ENCODE peak calls at places on chromosomes 6 and 20, in four cellular contexts. One of them, this sample, is unnamed.

GRCh38 chr6:17863971-17864754 is 123.3 kb downstream of the KIF13A start:
- DNase-seq in IMR-90: peak
- DNase-seq in cardiac muscle cell: no peak
- DNase-seq in fibroblast of lung: peak
- DNase-seq in this sample: peak

GRCh38 chr6:63224179-63224578 is 12.9 kb downstream of the FKBP1C start:
- DNase-seq in fibroblast of lung: no peak
- DNase-seq in IMR-90: no peak
- DNase-seq in cardiac muscle cell: no peak
- DNase-seq in this sample: no peak

GRCh38 chr6:50147371-50147770 is 97.6 kb upstream of the DEFB112 start:
- DNase-seq in cardiac muscle cell: no peak
- DNase-seq in IMR-90: peak
- DNase-seq in fibroblast of lung: peak
- DNase-seq in this sample: no peak

GRCh38 chr6:158654498-158654897 is 4.6 kb downstream of the SYTL3 start:
- DNase-seq in cardiac muscle cell: peak
- DNase-seq in IMR-90: peak
- DNase-seq in fibroblast of lung: peak
- DNase-seq in this sample: peak

GRCh38 chr20:48102076-48102787 is 317.0 kb upstream of the SULF2 start:
- DNase-seq in IMR-90: no peak
- DNase-seq in fibroblast of lung: no peak
- DNase-seq in cardiac muscle cell: no peak
- DNase-seq in this sample: no peak

GRCh38 chr6:109963598-109964170 is 14.4 kb upstream of the GPR6 start:
- DNase-seq in fibroblast of lung: no peak
- DNase-seq in IMR-90: no peak
- DNase-seq in cardiac muscle cell: no peak
- DNase-seq in this sample: no peak

GRCh38 chr6:104705095-104705707 is 154.5 kb downstream of the HACE1 start:
- DNase-seq in fibroblast of lung: peak
- DNase-seq in IMR-90: peak
- DNase-seq in cardiac muscle cell: peak
- DNase-seq in this sample: peak

GRCh38 chr6:140487586-140487985 is 1113.1 kb upstream of the CITED2 start:
- DNase-seq in IMR-90: no peak
- DNase-seq in cardiac muscle cell: no peak
- DNase-seq in fibroblast of lung: peak
- DNase-seq in this sample: no peak

GRCh38 chr6:38192011-38192410 is 372.5 kb downstream of the ZFAND3 start:
- DNase-seq in IMR-90: no peak
- DNase-seq in fibroblast of lung: no peak
- DNase-seq in cardiac muscle cell: no peak
- DNase-seq in this sample: no peak

GRCh38 chr20:64113796-64114355 is 6.5 kb upstream of the NPBWR2 start:
- DNase-seq in cardiac muscle cell: no peak
- DNase-seq in fibroblast of lung: no peak
- DNase-seq in IMR-90: no peak
- DNase-seq in this sample: no peak

GRCh38 chr6:133995296-133995695 is 42.3 kb downstream of the TBPL1 start:
- DNase-seq in fibroblast of lung: no peak
- DNase-seq in IMR-90: peak
- DNase-seq in cardiac muscle cell: no peak
- DNase-seq in this sample: no peak

GRCh38 chr20:48523191-48523757 is 304.5 kb downstream of the PREX1 start:
- DNase-seq in fibroblast of lung: peak
- DNase-seq in cardiac muscle cell: peak
- DNase-seq in IMR-90: peak
- DNase-seq in this sample: peak

GRCh38 chr6:41700577-41701347 is 34.6 kb downstream of the TFEB start:
- DNase-seq in fibroblast of lung: no peak
- DNase-seq in cardiac muscle cell: no peak
- DNase-seq in IMR-90: no peak
- DNase-seq in this sample: peak

GRCh38 chr20:36687850-36688249 is 41.9 kb upstream of the SLA2 start:
- DNase-seq in fibroblast of lung: no peak
- DNase-seq in IMR-90: no peak
- DNase-seq in cardiac muscle cell: no peak
- DNase-seq in this sample: no peak

DNA sequence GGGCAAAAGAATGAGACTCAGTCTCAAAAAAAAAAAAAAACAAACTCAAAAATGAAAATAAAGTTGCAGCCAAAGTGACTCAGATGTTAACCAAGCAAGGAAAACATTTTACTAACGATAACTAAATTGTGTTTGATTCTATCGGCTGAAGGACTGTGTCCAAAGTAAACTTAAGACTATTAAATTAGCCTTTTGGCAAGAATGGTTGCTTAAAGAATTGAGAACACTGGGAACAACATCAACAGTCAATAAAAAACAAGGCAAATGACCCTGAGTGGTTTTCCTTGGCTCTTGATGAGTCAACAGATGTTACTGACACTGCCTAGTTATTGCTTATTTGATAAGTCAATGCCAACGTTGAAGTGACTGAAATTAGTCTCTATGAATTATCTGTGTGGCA is 36.7 kb downstream of the POU3F2 start:
- DNase-seq in cardiac muscle cell: peak
- DNase-seq in fibroblast of lung: peak
- DNase-seq in IMR-90: no peak
- DNase-seq in this sample: peak
- H3K4me3 ChIP-seq in cardiac muscle cell: no peak
- H3K4me3 ChIP-seq in fibroblast of lung: no peak
- H3K4me3 ChIP-seq in IMR-90: no peak
- H3K4me3 ChIP-seq in this sample: no peak

DNA sequence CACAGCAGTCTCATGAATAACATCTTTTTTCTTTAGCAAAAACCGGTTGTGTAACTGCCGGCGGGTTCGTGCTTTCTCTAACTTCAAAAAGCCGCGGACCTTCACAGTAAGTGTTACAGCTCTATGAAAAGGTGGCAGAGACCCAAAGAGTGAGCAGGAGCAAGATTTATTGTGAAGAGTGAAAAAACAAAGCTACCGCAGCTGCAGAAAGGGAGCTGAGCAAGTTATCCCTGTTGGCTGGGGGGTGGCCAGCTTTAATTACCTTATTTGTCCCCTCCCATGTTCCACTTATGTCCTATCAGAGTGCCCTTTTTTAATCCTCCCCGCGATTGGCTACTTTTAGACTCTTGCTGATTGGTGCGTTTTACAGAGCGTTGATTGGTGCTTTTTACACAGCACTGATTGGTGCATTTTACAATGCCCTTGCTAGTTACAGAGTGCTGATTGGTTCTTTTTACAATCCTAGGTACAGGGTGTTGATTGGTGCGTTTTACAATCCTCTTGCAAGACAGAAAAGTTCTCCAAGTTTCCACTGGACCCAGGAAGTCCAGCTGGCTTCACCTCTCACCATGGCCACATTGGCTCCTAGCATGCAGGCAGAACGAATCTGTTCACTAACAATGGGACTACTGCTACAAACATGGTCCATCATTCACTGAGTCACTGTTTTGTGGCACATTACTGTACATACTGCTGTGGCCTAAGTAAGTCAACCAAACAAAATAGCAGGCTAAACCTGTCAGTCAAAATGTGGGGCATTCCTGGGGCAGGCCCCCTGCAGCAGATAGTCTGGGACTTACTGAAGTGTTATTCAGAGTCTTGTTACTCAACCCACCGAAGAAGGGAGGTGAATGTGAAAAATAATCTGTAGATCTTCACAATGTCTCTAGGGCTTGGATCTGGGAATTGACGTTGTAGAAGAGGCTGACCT is 52.8 kb downstream of the MYLIP start:
- DNase-seq in IMR-90: no peak
- DNase-seq in fibroblast of lung: no peak
- DNase-seq in cardiac muscle cell: no peak
- DNase-seq in this sample: peak
- H3K4me3 ChIP-seq in IMR-90: no peak
- H3K4me3 ChIP-seq in fibroblast of lung: no peak
- H3K4me3 ChIP-seq in cardiac muscle cell: no peak
- H3K4me3 ChIP-seq in this sample: no peak

GRCh38 chr6:81996414-81996813 is 243.9 kb upstream of the TENT5A start:
- DNase-seq in cardiac muscle cell: peak
- DNase-seq in fibroblast of lung: peak
- DNase-seq in IMR-90: peak
- DNase-seq in this sample: peak
- H3K4me3 ChIP-seq in cardiac muscle cell: no peak
- H3K4me3 ChIP-seq in fibroblast of lung: no peak
- H3K4me3 ChIP-seq in IMR-90: no peak
- H3K4me3 ChIP-seq in this sample: no peak

DNA sequence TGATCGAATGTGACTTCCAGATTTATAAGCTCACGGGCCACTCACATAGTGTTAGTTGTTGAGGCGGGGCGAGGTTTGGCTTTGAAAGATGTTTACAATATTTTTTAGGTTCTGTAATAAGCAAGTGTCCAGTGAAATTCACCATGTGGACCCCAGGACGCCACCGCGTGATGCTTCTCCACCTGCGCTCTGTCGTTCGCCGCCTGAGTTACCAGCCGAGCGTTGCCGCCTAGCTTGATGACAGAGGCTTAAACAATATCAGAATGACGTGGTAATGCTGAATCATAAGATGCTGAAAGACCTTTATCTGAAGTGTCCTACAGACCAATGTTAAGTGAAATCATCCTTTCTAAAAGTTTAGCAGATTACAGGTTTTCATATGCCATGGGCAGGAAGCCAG is 241.0 kb downstream of the MYLK4 start:
- DNase-seq in fibroblast of lung: peak
- DNase-seq in IMR-90: peak
- DNase-seq in cardiac muscle cell: peak
- DNase-seq in this sample: no peak
- H3K4me3 ChIP-seq in fibroblast of lung: peak
- H3K4me3 ChIP-seq in IMR-90: peak
- H3K4me3 ChIP-seq in cardiac muscle cell: no peak
- H3K4me3 ChIP-seq in this sample: no peak

DNA sequence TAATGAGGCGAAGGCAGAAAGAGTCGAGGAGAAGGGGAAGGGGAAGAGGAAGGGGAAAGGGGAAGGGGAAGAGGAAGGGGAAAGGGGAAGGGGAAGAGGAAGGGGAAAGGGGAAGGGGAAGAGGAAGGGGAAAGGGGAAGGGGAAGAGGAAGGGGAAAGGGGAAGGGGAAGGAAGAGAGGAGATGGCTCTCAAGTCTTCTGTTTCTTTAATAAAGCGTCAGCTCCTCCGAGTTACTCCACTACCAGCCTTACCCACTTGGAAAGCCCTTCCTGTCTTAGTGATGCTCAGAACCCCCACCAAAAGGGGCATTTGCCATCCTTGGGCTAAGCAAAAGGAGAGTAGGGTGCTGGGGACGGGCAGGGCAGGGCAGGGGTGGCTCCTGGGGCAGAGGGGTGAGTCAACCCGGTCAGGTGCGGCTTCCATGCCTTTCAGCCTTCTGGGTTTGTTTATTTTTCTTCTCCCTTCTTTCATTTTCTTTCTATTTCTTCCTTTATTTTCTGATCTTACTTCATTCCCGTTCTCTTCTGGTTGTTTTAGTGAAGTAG is 476 bp upstream of the CLIC5 start:
- DNase-seq in IMR-90: no peak
- DNase-seq in fibroblast of lung: no peak
- DNase-seq in cardiac muscle cell: no peak
- DNase-seq in this sample: no peak
- H3K4me3 ChIP-seq in IMR-90: no peak
- H3K4me3 ChIP-seq in fibroblast of lung: no peak
- H3K4me3 ChIP-seq in cardiac muscle cell: peak
- H3K4me3 ChIP-seq in this sample: no peak

GRCh38 chr6:165665384-165665672 is 2.3 kb upstream of the PDE10A start:
- DNase-seq in IMR-90: no peak
- DNase-seq in fibroblast of lung: no peak
- DNase-seq in cardiac muscle cell: no peak
- DNase-seq in this sample: no peak

GRCh38 chr6:165663283-165663735 is 268 bp upstream of the PDE10A start:
- DNase-seq in cardiac muscle cell: peak
- DNase-seq in fibroblast of lung: peak
- DNase-seq in IMR-90: peak
- DNase-seq in this sample: peak

GRCh38 chr6:165664553-165665383 is 1.7 kb upstream of the PDE10A start:
- DNase-seq in IMR-90: no peak
- DNase-seq in fibroblast of lung: no peak
- DNase-seq in cardiac muscle cell: peak
- DNase-seq in this sample: no peak

GRCh38 chr6:165662671-165663282 is at the start of gene PDE10A:
- DNase-seq in IMR-90: peak
- DNase-seq in cardiac muscle cell: peak
- DNase-seq in fibroblast of lung: peak
- DNase-seq in this sample: peak

GRCh38 chr6:165663736-165664552 is 903 bp upstream of the PDE10A start:
- DNase-seq in fibroblast of lung: no peak
- DNase-seq in cardiac muscle cell: no peak
- DNase-seq in IMR-90: no peak
- DNase-seq in this sample: no peak
- H3K4me3 ChIP-seq in fibroblast of lung: peak
- H3K4me3 ChIP-seq in cardiac muscle cell: peak
- H3K4me3 ChIP-seq in IMR-90: peak
- H3K4me3 ChIP-seq in this sample: peak

GRCh38 chr6:43916091-43916923 is 146.3 kb downstream of the VEGFA start:
- DNase-seq in fibroblast of lung: peak
- DNase-seq in IMR-90: peak
- DNase-seq in cardiac muscle cell: peak
- DNase-seq in this sample: no peak

GRCh38 chr6:43913388-43914271 is 143.6 kb downstream of the VEGFA start:
- DNase-seq in fibroblast of lung: no peak
- DNase-seq in cardiac muscle cell: peak
- DNase-seq in IMR-90: peak
- DNase-seq in this sample: no peak

GRCh38 chr6:43915213-43915869 is 145.3 kb downstream of the VEGFA start:
- DNase-seq in cardiac muscle cell: no peak
- DNase-seq in fibroblast of lung: no peak
- DNase-seq in IMR-90: no peak
- DNase-seq in this sample: no peak

GRCh38 chr6:43912598-43913387 is 142.8 kb downstream of the VEGFA start:
- DNase-seq in IMR-90: no peak
- DNase-seq in cardiac muscle cell: no peak
- DNase-seq in fibroblast of lung: no peak
- DNase-seq in this sample: no peak

DNA sequence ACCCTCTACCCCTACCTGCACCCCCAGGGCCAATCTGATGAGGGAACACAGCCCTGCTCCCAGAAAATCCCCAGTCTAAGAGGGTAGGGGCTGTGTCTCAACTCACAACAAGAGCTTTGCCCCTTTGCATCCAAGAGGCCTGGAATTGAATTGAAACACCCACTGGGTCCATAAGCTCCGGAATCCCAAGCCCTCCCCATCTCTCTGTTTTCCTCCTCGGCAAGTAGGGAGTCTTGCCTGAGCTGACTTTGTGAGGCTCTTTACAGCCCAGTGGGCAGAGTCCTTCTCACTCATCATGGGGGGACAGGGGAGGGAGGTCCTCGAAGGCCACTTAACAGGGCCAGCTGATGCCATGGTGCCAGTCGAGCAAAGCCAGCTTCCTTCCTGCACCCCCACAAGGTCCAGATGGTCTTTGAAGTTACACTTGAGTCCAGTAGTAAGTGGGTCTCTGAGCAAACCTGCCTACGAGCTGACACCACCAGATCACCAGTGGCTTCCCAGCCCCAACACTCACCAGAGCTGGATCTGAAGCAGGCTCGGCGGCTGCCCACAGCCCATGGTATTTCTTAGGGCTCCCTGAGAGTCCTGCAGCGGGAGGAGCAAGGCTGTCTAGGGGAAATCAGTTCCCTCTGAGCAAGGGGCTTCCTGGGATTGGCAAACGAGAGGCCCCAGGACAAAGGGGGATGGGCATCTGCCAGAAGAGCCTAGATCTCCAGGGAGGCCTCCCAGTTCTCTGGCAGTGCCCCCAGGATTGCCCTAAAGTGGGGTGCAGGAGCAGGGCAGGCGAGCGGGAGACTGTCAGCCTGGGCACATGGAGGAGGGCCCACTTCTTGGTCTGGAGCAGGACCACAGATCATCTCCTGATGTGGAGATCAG is 144.5 kb downstream of the VEGFA start:
- DNase-seq in cardiac muscle cell: no peak
- DNase-seq in fibroblast of lung: no peak
- DNase-seq in IMR-90: no peak
- DNase-seq in this sample: no peak
- H3K4me3 ChIP-seq in cardiac muscle cell: no peak
- H3K4me3 ChIP-seq in fibroblast of lung: no peak
- H3K4me3 ChIP-seq in IMR-90: no peak
- H3K4me3 ChIP-seq in this sample: no peak